ENCODE peak calls at places on chromosomes 1 and 21, in five cellular contexts. M is astrocyte of the spinal cord, B is tibial artery, U is fibroblast of lung, K is A549. C is an unnamed sample.

GRCh38 chr1:113103048-113103447 is 30.1 kb downstream of the LRIG2 start:
- DNase-seq in M (no peak), B (no peak), U (no peak), K (no peak), C (no peak)

GRCh38 chr1:77762072-77762476 is 2.4 kb upstream of the USP33 start:
- DNase-seq in M (peak), B (no peak), U (peak), K (peak), C (no peak)

GRCh38 chr21:38269567-38269917 is 12.8 kb downstream of the KCNJ15 start:
- DNase-seq in M (no peak), B (no peak), U (no peak), K (no peak), C (no peak)

GRCh38 chr1:32939655-32940371 is 24.8 kb downstream of the RNF19B start:
- DNase-seq in M (peak), B (peak), U (peak), K (no peak), C (no peak)

GRCh38 chr1:67415041-67415440 is 15.2 kb downstream of the SERBP1 start:
- DNase-seq in M (no peak), B (no peak), U (no peak), K (no peak), C (no peak)

GRCh38 chr1:13607002-13607401 is 23.4 kb downstream of the PDPN start:
- DNase-seq in M (no peak), B (no peak), U (no peak), K (no peak), C (no peak)

GRCh38 chr1:41626146-41626545 is 141.7 kb upstream of the EDN2 start:
- DNase-seq in M (no peak), B (no peak), U (no peak), K (no peak), C (no peak)

GRCh38 chr1:111707906-111708305 is 31.3 kb downstream of the INKA2 start:
- DNase-seq in M (peak), B (no peak), U (peak), K (no peak), C (no peak)

GRCh38 chr1:51667556-51667955 is 50.7 kb downstream of the OSBPL9 start:
- DNase-seq in M (no peak), B (no peak), U (no peak), K (no peak), C (no peak)

GRCh38 chr21:42135386-42136040 is 64.4 kb downstream of the UMODL1 start:
- DNase-seq in M (no peak), B (no peak), U (no peak), K (no peak), C (no peak)

GRCh38 chr1:229689915-229690314 is 63.9 kb downstream of the URB2 start:
- DNase-seq in M (no peak), B (no peak), U (no peak), K (no peak), C (no peak)

GRCh38 chr1:119653135-119653838 is 5.2 kb upstream of the ZNF697 start:
- DNase-seq in M (no peak), B (no peak), U (no peak), K (no peak), C (no peak)

GRCh38 chr1:119656410-119656955 is 8.4 kb upstream of the ZNF697 start:
- DNase-seq in M (no peak), B (no peak), U (no peak), K (no peak), C (no peak)

GRCh38 chr1:119652587-119652986 is 4.5 kb upstream of the ZNF697 start:
- DNase-seq in M (no peak), B (no peak), U (no peak), K (no peak), C (no peak)

GRCh38 chr1:119653839-119654170 is 5.7 kb upstream of the ZNF697 start:
- DNase-seq in M (peak), B (no peak), U (peak), K (no peak), C (no peak)

GRCh38 chr1:119655160-119655559 is 7.1 kb upstream of the ZNF697 start:
- DNase-seq in M (no peak), B (no peak), U (no peak), K (no peak), C (no peak)
- H3K4me3 ChIP-seq in M (no peak), B (no peak), U (no peak), K (no peak), C (no peak)

DNA sequence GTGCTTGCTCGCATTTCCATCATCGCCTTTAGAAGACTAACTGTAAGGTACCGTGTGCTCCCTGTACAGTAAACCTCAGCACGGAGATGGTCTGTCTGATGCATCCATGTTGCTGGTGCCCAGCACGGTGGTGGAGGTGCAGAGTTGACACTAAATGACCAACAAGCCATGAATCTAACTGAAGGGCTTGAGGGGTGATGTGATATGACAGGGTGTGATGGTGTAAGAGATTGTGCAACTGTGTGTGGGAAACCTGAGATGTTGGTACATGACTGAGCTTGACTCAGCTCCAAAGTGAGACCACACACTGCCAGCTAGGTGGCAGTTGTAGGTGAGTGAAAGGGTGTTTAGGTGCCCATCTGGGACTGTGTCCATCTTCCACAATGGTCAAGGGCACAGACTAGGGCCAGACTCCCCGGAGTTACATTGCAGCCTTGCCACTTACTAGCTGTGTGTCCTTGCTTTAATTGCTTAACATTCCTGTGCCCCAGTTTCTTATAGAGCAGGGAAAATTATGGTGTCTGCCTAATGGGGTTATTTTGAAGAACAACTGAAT is 21.4 kb downstream of the SLC2A1 start:
- DNase-seq in M (no peak), B (peak), U (peak), K (peak), C (no peak)
- H3K4me3 ChIP-seq in M (no peak), B (no peak), U (no peak), K (peak), C (no peak)

GRCh38 chr1:149844650-149845255 is 54.6 kb upstream of the BOLA1 start:
- DNase-seq in M (no peak), B (no peak), U (no peak), K (no peak), C (no peak)
- H3K4me3 ChIP-seq in M (no peak), B (no peak), U (no peak), K (peak), C (peak)

GRCh38 chr1:6180215-6180577 is at the start of gene CHD5:
- DNase-seq in M (no peak), B (no peak), U (no peak), K (no peak), C (no peak)
- H3K4me3 ChIP-seq in M (no peak), B (peak), U (no peak), K (peak), C (peak)

DNA sequence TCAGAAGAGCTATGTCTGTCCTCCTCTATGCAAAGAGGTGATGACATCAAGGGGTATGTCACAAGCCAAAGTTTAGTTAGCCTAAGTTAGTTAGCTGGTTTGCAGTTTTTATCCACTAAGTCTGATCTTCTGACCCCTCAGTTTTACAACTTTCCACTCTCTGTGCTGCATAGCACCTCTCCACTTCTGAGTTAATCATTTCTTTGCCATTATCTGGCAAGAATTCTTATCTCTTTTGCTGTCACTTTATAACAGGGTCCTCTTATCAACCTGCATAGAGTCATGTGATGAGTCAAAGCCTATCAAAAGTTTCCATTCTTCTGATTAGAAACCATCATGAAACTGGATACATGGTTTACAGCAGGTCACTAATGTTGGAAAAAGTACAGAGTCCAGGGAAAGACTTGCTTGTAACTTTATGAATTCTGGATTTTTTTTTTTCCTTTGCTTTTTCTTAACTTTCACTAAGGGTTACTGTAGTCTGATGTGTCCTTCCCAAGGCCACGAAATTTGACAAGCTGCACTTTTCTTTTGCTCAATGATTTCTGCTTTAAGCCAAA is at the start of gene NR5A2:
- DNase-seq in M (no peak), B (no peak), U (no peak), K (peak), C (no peak)
- H3K4me3 ChIP-seq in M (no peak), B (no peak), U (no peak), K (peak), C (no peak)

DNA sequence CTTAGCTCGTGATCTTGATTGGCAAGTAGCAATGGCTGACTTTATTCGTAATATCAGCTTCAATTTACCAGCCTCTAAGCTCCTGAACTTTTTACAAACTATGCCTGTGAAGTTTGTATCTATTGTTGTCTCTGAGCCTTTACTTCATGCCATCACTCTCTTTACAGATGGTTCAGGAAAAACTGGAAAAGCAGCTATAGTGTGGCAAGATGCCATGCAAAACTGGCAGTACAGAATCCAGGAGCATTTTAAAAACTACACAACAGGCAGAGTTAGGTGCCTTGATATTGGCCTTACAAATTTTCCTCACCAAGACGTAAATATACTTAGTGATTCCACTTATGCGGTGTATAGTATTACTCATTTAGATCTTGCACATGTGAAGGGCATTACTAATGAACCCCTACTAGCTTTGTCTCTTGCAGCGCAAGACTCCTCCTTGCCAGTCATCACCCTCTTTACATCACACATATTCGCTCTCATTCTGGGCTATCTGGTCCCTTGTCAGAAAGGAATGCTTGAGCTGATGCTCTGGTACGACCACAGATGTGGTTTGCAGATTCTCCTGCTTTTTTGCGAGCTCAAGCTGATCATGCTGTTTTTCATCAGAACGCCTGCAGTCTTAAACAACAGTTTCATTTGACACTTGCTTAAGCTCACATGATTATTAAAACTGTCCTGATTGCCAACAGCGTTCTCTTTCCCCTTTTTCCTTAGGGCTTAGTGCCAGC is 36.3 kb downstream of the CLCA1 start:
- DNase-seq in M (no peak), B (no peak), U (no peak), K (no peak), C (no peak)
- H3K4me3 ChIP-seq in M (no peak), B (no peak), U (no peak), K (no peak), C (no peak)

DNA sequence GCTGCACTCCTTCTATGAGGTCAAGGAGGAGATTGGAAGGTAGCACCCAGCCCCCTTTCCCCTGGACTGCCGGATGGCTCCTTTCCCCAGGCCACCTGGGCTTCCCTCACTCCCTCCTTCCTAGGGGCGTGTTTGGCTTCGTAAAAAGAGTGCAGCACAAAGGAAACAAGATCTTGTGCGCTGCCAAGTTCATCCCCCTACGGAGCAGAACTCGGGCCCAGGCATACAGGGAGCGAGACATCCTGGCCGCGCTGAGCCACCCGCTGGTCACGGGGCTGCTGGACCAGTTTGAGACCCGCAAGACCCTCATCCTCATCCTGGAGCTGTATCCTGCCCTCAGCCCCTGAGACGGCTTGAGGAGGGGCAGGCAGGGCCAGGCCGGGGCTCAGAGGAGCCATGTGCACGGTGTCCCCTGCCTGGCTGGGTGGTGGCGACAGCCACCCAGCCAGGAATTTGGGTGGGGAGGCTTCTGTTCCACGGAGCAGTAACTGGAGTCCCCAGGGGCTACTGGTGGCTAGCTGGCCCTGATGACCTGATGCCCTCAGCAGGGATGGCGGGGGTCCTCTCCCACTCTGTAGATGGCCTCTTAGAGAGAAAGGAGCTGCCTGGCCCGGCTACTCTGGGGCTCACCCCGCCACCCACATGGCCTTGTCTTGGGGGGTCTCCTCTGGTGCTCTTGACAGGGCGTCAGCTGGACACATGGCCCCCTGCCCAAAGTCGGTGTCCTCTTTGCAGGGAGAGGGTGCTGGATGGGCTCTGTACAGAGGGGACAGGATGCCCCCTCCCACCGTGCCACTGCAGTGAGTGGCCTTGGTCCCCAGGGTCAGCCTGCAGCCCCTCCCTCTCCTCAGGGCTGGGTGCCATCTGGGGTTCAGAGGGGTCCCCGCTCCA is 39.5 kb downstream of the TRIM11 start:
- DNase-seq in M (no peak), B (peak), U (no peak), K (no peak), C (no peak)
- H3K4me3 ChIP-seq in M (no peak), B (no peak), U (no peak), K (no peak), C (no peak)

GRCh38 chr1:18703041-18703621 is 72.5 kb downstream of the PAX7 start:
- DNase-seq in M (no peak), B (no peak), U (no peak), K (peak), C (no peak)
- H3K4me3 ChIP-seq in M (no peak), B (no peak), U (no peak), K (no peak), C (peak)

GRCh38 chr1:48214820-48215219 is 7.7 kb upstream of the SLC5A9 start:
- DNase-seq in M (no peak), B (no peak), U (no peak), K (no peak), C (no peak)
- H3K4me3 ChIP-seq in M (no peak), B (no peak), U (no peak), K (no peak), C (no peak)

C was measured in iPS DF 6.9.